ENCODE peak calls at places on chromosomes 4 and X, in ten cellular contexts. R is cardiac muscle cell; H is ovary; V is NT2/D1; F is mammary epithelial cell; A is CD4-positive, alpha-beta memory T cell; Z is OCI-LY7; P is HFF-Myc; Q is fibroblast of mammary gland; O is AG04450. B is an unnamed sample.

GRCh38 chr4:89482248-89482647 is 174.6 kb upstream of the GPRIN3 start:
- DNase-seq in O (no peak), H (no peak), P (peak), R (peak), F (peak), A (no peak), Z (peak), V (peak), Q (peak), B (peak)

GRCh38 chrX:74420194-74421035 is 878 bp upstream of the SLC16A2 start:
- DNase-seq in Z (no peak), O (peak), V (no peak), Q (peak), R (peak), F (peak), P (no peak), H (peak), A (peak), B (peak)

GRCh38 chr4:6362896-6363295 is 93.2 kb downstream of the WFS1 start:
- DNase-seq in H (no peak), O (no peak), Q (peak), A (peak), Z (peak), V (peak), F (peak), R (peak), P (no peak), B (no peak)

GRCh38 chr4:94927696-94928095 is 169.9 kb downstream of the BMPR1B start:
- DNase-seq in V (no peak), Q (no peak), P (no peak), F (no peak), A (no peak), H (no peak), Z (no peak), O (no peak), R (no peak), B (no peak)

GRCh38 chrX:52819788-52820187 is 8.7 kb downstream of the XAGE5 start:
- DNase-seq in P (no peak), O (no peak), F (no peak), Q (no peak), R (no peak), A (no peak), V (no peak), H (no peak), Z (no peak), B (no peak)

GRCh38 chr4:114659386-114660008 is 60.9 kb downstream of the UGT8 start:
- DNase-seq in Q (peak), A (peak), R (peak), P (peak), V (peak), Z (peak), O (peak), F (peak), H (no peak), B (peak)

GRCh38 chr4:11614426-11614825 is 185.7 kb upstream of the HS3ST1 start:
- DNase-seq in Z (no peak), F (peak), V (no peak), R (no peak), A (no peak), H (no peak), O (no peak), Q (no peak), P (no peak), B (peak)

GRCh38 chr4:95255396-95256107 is 293.2 kb downstream of the UNC5C start:
- DNase-seq in O (peak), Z (no peak), H (no peak), V (no peak), Q (peak), P (no peak), F (peak), A (no peak), R (no peak), B (peak)

GRCh38 chr4:169975131-169975836 is 50.9 kb downstream of the MFAP3L start:
- DNase-seq in R (no peak), F (no peak), Z (no peak), A (no peak), Q (no peak), V (no peak), P (no peak), O (no peak), H (no peak), B (no peak)

GRCh38 chr4:183840311-183840710 is 64.8 kb upstream of the STOX2 start:
- DNase-seq in R (peak), V (peak), P (peak), Z (peak), Q (peak), H (peak), A (peak), O (peak), F (peak), B (peak)

GRCh38 chr4:148514041-148514440 is 71.8 kb upstream of the NR3C2 start:
- DNase-seq in O (no peak), Z (no peak), Q (peak), V (no peak), R (no peak), F (peak), P (no peak), A (no peak), H (no peak), B (peak)

GRCh38 chr4:53558061-53558801 is 33.1 kb downstream of the LNX1 start:
- DNase-seq in Q (peak), Z (no peak), F (peak), R (no peak), O (no peak), A (no peak), V (no peak), H (no peak), P (no peak), B (peak)

GRCh38 chr4:60201052-60201673 is 999.0 kb upstream of the ADGRL3 start:
- DNase-seq in O (peak), Z (peak), F (peak), A (peak), H (peak), P (peak), Q (peak), R (peak), V (peak), B (peak)

GRCh38 chr4:114281561-114281960 is 302.1 kb upstream of the ARSJ start:
- DNase-seq in P (peak), V (no peak), Q (peak), Z (no peak), H (no peak), A (no peak), R (no peak), O (peak), F (no peak), B (no peak)

GRCh38 chrX:109190542-109190941 is 291.3 kb downstream of the GUCY2F start:
- DNase-seq in V (no peak), R (no peak), Z (no peak), H (no peak), F (no peak), P (no peak), Q (no peak), O (no peak), A (no peak), B (no peak)

GRCh38 chr4:120855307-120856001 is 67.1 kb downstream of the PRDM5 start:
- DNase-seq in R (no peak), V (no peak), F (no peak), Z (peak), H (no peak), Q (no peak), A (no peak), O (no peak), P (no peak), B (no peak)

GRCh38 chrX:130171446-130172126 is at the start of gene RAB33A:
- DNase-seq in R (peak), Z (no peak), A (peak), F (no peak), P (no peak), V (no peak), H (peak), O (no peak), Q (no peak), B (peak)

GRCh38 chrX:121160987-121161386 is 113.6 kb downstream of the GLUD2 start:
- DNase-seq in A (no peak), V (no peak), O (no peak), Z (no peak), F (no peak), P (no peak), R (no peak), H (no peak), Q (peak), B (peak)

GRCh38 chr4:124650614-124651013 is 61.9 kb downstream of the ANKRD50 start:
- DNase-seq in Q (no peak), P (no peak), O (no peak), V (no peak), R (no peak), F (no peak), Z (no peak), A (no peak), H (no peak), B (no peak)

GRCh38 chr4:33924239-33924638 is 2320.1 kb downstream of the ARAP2 start:
- DNase-seq in A (no peak), Q (peak), R (peak), F (peak), V (no peak), H (no peak), P (no peak), Z (no peak), O (peak), B (peak)

GRCh38 chrX:57929373-57929772 is 19.1 kb upstream of the ZXDA start:
- DNase-seq in Z (peak), V (peak), Q (peak), P (no peak), O (no peak), R (peak), A (no peak), H (no peak), F (peak), B (peak)

GRCh38 chr4:82599336-82599735 is 37.5 kb upstream of the TMEM150C start:
- DNase-seq in H (no peak), Z (peak), Q (no peak), R (peak), O (no peak), F (no peak), A (no peak), P (no peak), V (no peak), B (peak)

GRCh38 chrX:82141942-82142341 is 940.0 kb downstream of the SH3BGRL start:
- DNase-seq in H (no peak), R (no peak), F (no peak), O (no peak), Z (no peak), Q (no peak), A (peak), P (no peak), V (no peak), B (no peak)

GRCh38 chrX:154354516-154354915 is 19.9 kb downstream of the FLNA start:
- DNase-seq in V (no peak), R (no peak), A (peak), F (no peak), Q (no peak), Z (no peak), H (no peak), O (no peak), P (no peak), B (no peak)

GRCh38 chrX:22135994-22136684 is 104.0 kb downstream of the PHEX start:
- DNase-seq in Z (peak), V (peak), A (peak), O (no peak), H (no peak), R (peak), P (no peak), Q (peak), F (peak), B (peak)

GRCh38 chr4:63717384-63717783 is 691.9 kb downstream of the TECRL start:
- DNase-seq in P (no peak), O (no peak), A (no peak), F (no peak), Q (no peak), H (no peak), R (peak), Z (no peak), V (peak), B (peak)

GRCh38 chrX:16496175-16496574 is 153.8 kb upstream of the S100G start:
- DNase-seq in A (no peak), H (no peak), R (no peak), P (no peak), Q (no peak), Z (no peak), F (no peak), V (no peak), O (no peak), B (no peak)

GRCh38 chr4:17096692-17097091 is 198.2 kb upstream of the LDB2 start:
- DNase-seq in Z (no peak), R (no peak), A (no peak), O (no peak), H (no peak), V (no peak), Q (no peak), P (no peak), F (no peak), B (no peak)

GRCh38 chrX:111511477-111511876 is at the start of gene SERTM2:
- DNase-seq in Z (no peak), O (no peak), P (no peak), A (no peak), V (peak), H (no peak), Q (peak), R (peak), F (peak), B (peak)

GRCh38 chr4:100261346-100261745 is 71.1 kb upstream of the DDIT4L start:
- DNase-seq in Q (no peak), Z (no peak), P (no peak), V (no peak), A (no peak), R (no peak), O (no peak), F (no peak), H (no peak), B (no peak)

GRCh38 chr4:78689700-78690318 is 86.3 kb upstream of the BMP2K start:
- DNase-seq in O (no peak), Q (peak), F (no peak), R (no peak), A (no peak), Z (no peak), V (no peak), P (no peak), H (no peak), B (peak)

GRCh38 chr4:76013540-76013939 is 6.2 kb upstream of the CXCL9 start:
- DNase-seq in H (no peak), O (no peak), V (no peak), P (no peak), Q (no peak), Z (no peak), R (no peak), F (no peak), A (no peak), B (no peak)

GRCh38 chr4:76011018-76011670 is 3.8 kb upstream of the CXCL9 start:
- DNase-seq in A (no peak), P (no peak), O (no peak), R (no peak), H (no peak), Z (no peak), Q (no peak), V (no peak), F (no peak), B (no peak)

GRCh38 chr4:76016383-76016782 is 6.9 kb downstream of the CXCL10 start:
- DNase-seq in R (no peak), H (no peak), V (no peak), A (no peak), P (no peak), Z (no peak), O (no peak), Q (no peak), F (peak), B (peak)

GRCh38 chr4:76012388-76012801 is 5.1 kb upstream of the CXCL9 start:
- DNase-seq in Q (peak), V (no peak), F (peak), O (peak), Z (no peak), P (no peak), H (no peak), A (no peak), R (no peak), B (peak)

DNA sequence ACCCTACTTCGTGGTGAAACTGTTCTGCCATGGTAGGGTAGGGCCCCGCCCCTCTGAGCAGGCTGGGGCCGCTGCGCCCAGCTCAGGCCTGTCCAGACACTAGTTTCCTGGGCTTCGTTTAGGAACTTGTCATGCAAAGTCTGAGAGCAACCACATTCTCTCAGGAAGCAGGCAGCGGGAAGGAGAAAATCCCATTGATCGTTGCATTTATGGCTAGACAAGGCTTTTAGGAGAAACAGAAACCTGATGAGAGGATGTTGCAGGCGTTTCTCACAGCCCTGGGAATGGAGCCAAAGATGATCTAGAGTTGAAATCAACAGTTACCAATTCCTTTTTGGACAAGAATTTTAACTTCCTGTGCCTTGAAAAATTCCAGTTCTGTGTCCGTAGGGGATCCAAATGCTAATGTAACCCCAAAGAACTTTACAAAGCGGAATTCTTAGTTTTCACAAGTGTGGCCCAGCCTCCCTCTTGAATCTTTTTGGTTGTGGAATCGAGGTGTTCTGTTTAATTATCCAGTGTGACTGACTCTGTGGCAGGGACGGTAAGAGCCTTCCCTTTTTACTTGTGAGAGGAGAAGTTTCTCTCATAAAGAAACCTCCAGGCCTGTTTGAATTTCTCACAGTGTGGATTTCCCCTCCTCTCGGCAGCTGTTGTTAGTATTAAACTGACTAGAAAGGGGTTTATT is 4.5 kb upstream of the CXCL9 start:
- DNase-seq in A (no peak), Z (no peak), O (peak), V (no peak), R (no peak), F (peak), Q (peak), H (no peak), P (peak), B (peak)
- H3K4me3 ChIP-seq in A (no peak), Z (no peak), O (no peak), V (no peak), R (no peak), F (no peak), Q (no peak), H (no peak), P (no peak), B (no peak)

GRCh38 chrX:105823092-105823454 is 734 bp downstream of the NRK start:
- DNase-seq in A (no peak), V (no peak), O (no peak), P (no peak), F (no peak), Q (no peak), R (no peak), Z (no peak), H (no peak), B (no peak)
- H3K4me3 ChIP-seq in A (no peak), V (peak), O (peak), P (no peak), F (no peak), Q (no peak), R (peak), Z (no peak), H (peak), B (no peak)

GRCh38 chrX:71285929-71286328 is 2.5 kb downstream of the NONO start:
- DNase-seq in V (no peak), F (no peak), R (no peak), P (no peak), O (no peak), H (no peak), Z (no peak), A (no peak), Q (no peak), B (no peak)
- H3K4me3 ChIP-seq in V (peak), F (peak), R (peak), P (peak), O (peak), H (no peak), Z (peak), A (no peak), Q (peak), B (peak)

GRCh38 chr4:898123-898522 is 34.0 kb downstream of the GAK start:
- DNase-seq in R (no peak), Q (no peak), O (no peak), P (no peak), V (no peak), H (no peak), A (no peak), Z (no peak), F (no peak), B (no peak)
- H3K4me3 ChIP-seq in R (no peak), Q (no peak), O (no peak), P (no peak), V (no peak), H (no peak), A (no peak), Z (no peak), F (no peak), B (no peak)

B was measured in epithelial cell of esophagus.